ENCODE peak calls at places on chromosomes 6 and 20, in nine cellular contexts. J, U, N, S, B, W, C, F and H are unnamed samples.

GRCh38 chr6:159170999-159171712 is 2.0 kb downstream of the FNDC1 start:
- DNase-seq in N (no peak), B (no peak), J (no peak), C (no peak), W (no peak), U (no peak), S (no peak), F (no peak), H (no peak)

GRCh38 chr6:39289490-39289889 is 24.7 kb downstream of the KCNK17 start:
- DNase-seq in S (no peak), C (no peak), W (no peak), U (no peak), N (no peak), J (no peak), F (no peak), B (no peak), H (no peak)

GRCh38 chr6:136491251-136491650 is 59.0 kb downstream of the MAP7 start:
- DNase-seq in S (no peak), C (no peak), J (no peak), U (no peak), B (no peak), F (no peak), W (no peak), N (no peak), H (no peak)

GRCh38 chr20:9930142-9930541 is 91.3 kb upstream of the PAK5 start:
- DNase-seq in C (no peak), B (no peak), J (no peak), S (no peak), N (no peak), W (no peak), U (no peak), F (no peak), H (no peak)

GRCh38 chr6:126672654-126673053 is 332.7 kb downstream of the CENPW start:
- DNase-seq in B (no peak), S (no peak), C (no peak), U (no peak), N (no peak), F (no peak), W (no peak), J (no peak), H (no peak)

GRCh38 chr6:42367353-42368011 is 84.2 kb downstream of the TRERF1 start:
- DNase-seq in B (no peak), U (no peak), C (peak), F (no peak), N (no peak), W (no peak), J (no peak), S (no peak), H (no peak)

GRCh38 chr20:20373046-20373706 is 5.3 kb downstream of the INSM1 start:
- DNase-seq in F (no peak), S (no peak), J (no peak), U (no peak), C (no peak), B (no peak), N (no peak), W (no peak), H (no peak)

GRCh38 chr6:135902756-135903331 is 51.3 kb downstream of the PDE7B start:
- DNase-seq in F (no peak), N (no peak), J (no peak), B (no peak), C (no peak), W (no peak), U (no peak), S (no peak), H (no peak)

GRCh38 chr20:23156170-23156841 is 70.2 kb upstream of the CD93 start:
- DNase-seq in W (no peak), F (peak), U (peak), N (no peak), S (no peak), B (peak), C (peak), J (no peak), H (no peak)

GRCh38 chr6:168308390-168309144 is 11.0 kb downstream of the DACT2 start:
- DNase-seq in F (no peak), C (no peak), N (no peak), W (no peak), U (no peak), J (no peak), S (no peak), B (no peak), H (no peak)

GRCh38 chr20:5706797-5707196 is 43.4 kb upstream of the SHLD1 start:
- DNase-seq in W (no peak), U (no peak), N (no peak), J (no peak), C (no peak), F (no peak), S (no peak), B (no peak), H (no peak)

GRCh38 chr6:130965657-130966056 is 97.4 kb downstream of the EPB41L2 start:
- DNase-seq in U (no peak), C (no peak), B (no peak), S (no peak), F (no peak), W (no peak), J (no peak), N (no peak), H (no peak)

GRCh38 chr20:12575352-12576095 is 433.2 kb upstream of the SPTLC3 start:
- DNase-seq in J (no peak), C (no peak), N (peak), W (peak), U (peak), S (peak), F (no peak), B (no peak), H (no peak)

GRCh38 chr6:10659697-10660348 is 34.6 kb downstream of the C6orf52 start:
- DNase-seq in C (peak), U (no peak), J (peak), S (no peak), B (no peak), F (no peak), W (no peak), N (peak), H (no peak)

GRCh38 chr6:127550403-127550802 is 26.6 kb upstream of the C6orf58 start:
- DNase-seq in U (no peak), B (no peak), C (no peak), S (no peak), F (no peak), N (no peak), J (no peak), W (no peak), H (no peak)

GRCh38 chr20:35663813-35664543 is 722 bp downstream of the CPNE1 start:
- DNase-seq in W (peak), S (peak), C (peak), F (peak), J (peak), U (no peak), B (peak), N (peak), H (peak)

GRCh38 chr20:36085686-36086267 is 68.8 kb upstream of the EPB41L1 start:
- DNase-seq in J (no peak), W (no peak), F (peak), N (peak), C (no peak), B (no peak), S (no peak), U (no peak), H (no peak)

GRCh38 chr6:55668625-55669024 is 89.6 kb upstream of the HMGCLL1 start:
- DNase-seq in U (no peak), S (no peak), W (no peak), N (peak), J (peak), F (no peak), C (no peak), B (no peak), H (no peak)

GRCh38 chr20:38863024-38863851 is 57.7 kb downstream of the PPP1R16B start:
- DNase-seq in J (no peak), W (no peak), C (no peak), F (no peak), N (no peak), S (no peak), U (no peak), B (no peak), H (no peak)

GRCh38 chr6:105302617-105303128 is 100.2 kb downstream of the PREP start:
- DNase-seq in F (no peak), W (no peak), B (no peak), N (peak), S (no peak), U (no peak), C (no peak), J (peak), H (no peak)

GRCh38 chr20:36275011-36275410 is 31.1 kb upstream of the DLGAP4 start:
- DNase-seq in B (peak), C (no peak), S (no peak), W (no peak), N (no peak), U (no peak), F (no peak), J (no peak), H (no peak)

GRCh38 chr6:43806041-43806757 is 36.2 kb downstream of the VEGFA start:
- DNase-seq in J (no peak), F (no peak), W (no peak), U (no peak), C (no peak), B (no peak), N (peak), S (no peak), H (no peak)

GRCh38 chr6:133502451-133503259 is 261.5 kb downstream of the EYA4 start:
- DNase-seq in S (peak), W (no peak), F (no peak), N (peak), C (no peak), J (no peak), B (peak), U (no peak), H (no peak)

GRCh38 chr6:106112446-106112845 is 26.3 kb downstream of the PRDM1 start:
- DNase-seq in S (no peak), N (no peak), U (no peak), F (no peak), W (no peak), C (no peak), B (no peak), J (no peak), H (no peak)

GRCh38 chr6:31795616-31796298 is at the start of gene VARS1:
- DNase-seq in S (peak), U (no peak), C (peak), F (peak), N (peak), W (peak), J (peak), B (peak), H (peak)

GRCh38 chr6:22149081-22149480 is 147.8 kb downstream of the PRL start:
- DNase-seq in U (no peak), J (peak), F (no peak), S (no peak), N (no peak), B (no peak), C (no peak), W (no peak), H (peak)

GRCh38 chr20:57405236-57406016 is 14.2 kb downstream of the RBM38 start:
- DNase-seq in B (no peak), S (no peak), W (no peak), N (no peak), F (no peak), U (no peak), J (no peak), C (peak), H (no peak)

GRCh38 chr20:62159835-62160234 is 16.3 kb downstream of the SS18L1 start:
- DNase-seq in W (no peak), F (no peak), J (no peak), S (no peak), U (no peak), B (no peak), N (no peak), C (no peak), H (no peak)

GRCh38 chr20:36821964-36822437 is 48.4 kb upstream of the DSN1 start:
- DNase-seq in F (no peak), W (no peak), B (no peak), C (no peak), N (peak), U (no peak), S (no peak), J (peak), H (no peak)

GRCh38 chr20:62064788-62065668 is 653 bp downstream of the TAF4 start:
- DNase-seq in B (no peak), W (no peak), N (no peak), F (no peak), C (peak), U (no peak), J (no peak), S (peak), H (no peak)

GRCh38 chr6:144659735-144660246 is 374.7 kb downstream of the UTRN start:
- DNase-seq in B (no peak), C (no peak), N (no peak), U (no peak), W (no peak), S (no peak), J (no peak), F (no peak), H (no peak)

GRCh38 chr6:136180729-136181128 is 69.4 kb downstream of the MTFR2 start:
- DNase-seq in F (no peak), C (no peak), W (no peak), U (no peak), B (no peak), J (no peak), N (no peak), S (peak), H (no peak)

GRCh38 chr6:119587537-119587936 is 238.0 kb upstream of the MAN1A1 start:
- DNase-seq in W (no peak), F (no peak), J (peak), S (no peak), U (no peak), N (peak), B (no peak), C (no peak), H (no peak)

GRCh38 chr6:132830236-132830799 is 15.9 kb downstream of the RPS12 start:
- DNase-seq in B (no peak), W (no peak), F (no peak), J (peak), C (no peak), S (no peak), N (peak), U (no peak), H (no peak)

GRCh38 chr20:63957004-63957689 is 931 bp upstream of the UCKL1 start:
- DNase-seq in N (peak), U (no peak), J (peak), C (peak), W (peak), F (peak), B (peak), S (peak), H (no peak)

GRCh38 chr20:17902531-17903083 is 66.0 kb downstream of the SNX5 start:
- DNase-seq in J (no peak), S (no peak), C (no peak), F (no peak), B (no peak), W (no peak), N (no peak), U (no peak), H (no peak)

GRCh38 chr6:105786449-105786848 is 299.7 kb upstream of the PRDM1 start:
- DNase-seq in C (no peak), J (no peak), S (no peak), F (no peak), U (no peak), N (peak), B (no peak), W (no peak), H (no peak)

GRCh38 chr20:34525709-34526416 is 9.6 kb downstream of the DYNLRB1 start:
- DNase-seq in S (peak), B (peak), C (no peak), W (peak), F (peak), J (no peak), U (peak), N (peak), H (peak)

GRCh38 chr20:44001667-44002596 is 87.3 kb downstream of the TOX2 start:
- DNase-seq in J (no peak), C (no peak), B (no peak), U (peak), W (no peak), F (no peak), N (no peak), S (no peak), H (no peak)

DNA sequence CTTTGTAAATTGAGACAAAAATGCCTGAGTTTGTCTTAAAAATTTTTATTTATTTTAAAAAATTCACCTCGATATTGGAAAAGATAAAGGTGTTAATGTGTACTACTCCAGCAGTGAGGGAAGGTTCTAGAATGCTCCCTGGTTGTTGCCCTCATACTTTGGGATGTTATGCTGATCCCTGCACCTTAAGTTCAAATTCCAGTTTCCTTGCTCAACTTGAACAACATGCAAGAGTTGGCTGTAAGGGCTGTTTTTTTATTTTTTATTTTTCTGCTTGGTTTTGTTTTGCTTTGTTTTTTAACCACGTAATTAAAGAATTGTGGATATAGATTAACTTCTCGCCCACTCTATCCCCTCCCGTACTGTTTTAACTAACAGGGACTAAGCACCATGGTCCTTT is 158.7 kb upstream of the CITED2 start:
- DNase-seq in C (no peak), W (no peak), N (no peak), U (no peak), S (no peak), B (no peak), J (no peak), F (no peak), H (no peak)
- H3K4me3 ChIP-seq in C (no peak), W (no peak), N (no peak), U (no peak), S (no peak), B (no peak), J (no peak), F (no peak), H (no peak)

GRCh38 chr20:3156811-3157619 is 2.6 kb downstream of the FASTKD5 start:
- DNase-seq in U (no peak), N (no peak), C (no peak), J (no peak), B (no peak), F (no peak), W (no peak), S (no peak), H (peak)
- H3K27ac ChIP-seq in U (no peak), N (no peak), C (peak), J (no peak), B (no peak), F (no peak), W (no peak), S (no peak), H (peak)

DNA sequence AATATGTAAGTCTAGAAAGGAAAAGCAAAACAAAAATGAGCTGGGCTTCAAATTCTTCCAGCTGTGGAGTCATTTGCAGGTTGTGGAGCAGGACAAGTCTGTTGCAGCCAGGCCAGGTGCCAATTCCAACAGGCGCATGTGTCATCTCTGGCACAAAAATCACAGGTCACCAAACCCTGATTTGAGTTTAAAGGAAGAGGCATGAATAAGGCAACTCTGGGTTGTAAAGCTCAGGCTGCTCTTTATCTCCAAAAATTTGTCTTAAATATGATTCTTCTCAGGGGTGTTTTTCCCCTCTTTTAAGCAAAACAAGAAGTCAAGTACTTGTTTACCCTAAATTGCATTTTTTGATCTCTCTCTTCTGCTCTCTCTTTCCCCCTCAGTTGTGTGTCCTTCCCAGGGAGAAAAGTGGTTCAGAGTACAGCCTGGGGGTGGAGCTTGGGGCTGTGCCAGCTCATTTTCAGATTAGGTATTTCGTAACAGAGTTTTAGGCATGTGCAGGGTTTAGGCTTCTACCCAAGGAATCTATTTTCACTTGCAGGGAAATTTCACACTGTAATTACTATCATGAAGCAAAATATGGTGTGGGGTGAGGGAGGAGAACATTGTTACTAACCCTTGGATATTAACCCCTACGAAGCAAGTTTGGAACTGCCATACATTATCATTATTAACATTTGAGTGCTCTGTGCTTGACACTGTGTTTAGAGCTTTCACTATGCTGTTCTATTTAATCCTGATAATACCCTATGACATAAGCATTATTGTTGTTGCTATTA is 8.3 kb upstream of the NCOA3 start:
- DNase-seq in S (peak), F (peak), W (peak), J (no peak), B (peak), N (no peak), U (no peak), C (peak), H (peak)
- H3K4me3 ChIP-seq in S (peak), F (no peak), W (no peak), J (no peak), B (no peak), N (no peak), U (no peak), C (no peak), H (peak)

GRCh38 chr6:153852481-153852880 is 186.6 kb upstream of the OPRM1 start:
- DNase-seq in C (no peak), U (no peak), S (no peak), W (no peak), F (no peak), N (no peak), B (no peak), J (no peak), H (no peak)

GRCh38 chr6:153849072-153849759 is 189.8 kb upstream of the OPRM1 start:
- DNase-seq in U (no peak), B (no peak), S (no peak), W (no peak), C (no peak), N (peak), F (no peak), J (no peak), H (no peak)

GRCh38 chr6:153856929-153857376 is 182.1 kb upstream of the OPRM1 start:
- DNase-seq in C (peak), U (no peak), J (no peak), W (no peak), N (no peak), F (no peak), S (no peak), B (no peak), H (no peak)

GRCh38 chr6:153852034-153852433 is 187.0 kb upstream of the OPRM1 start:
- DNase-seq in J (no peak), U (no peak), F (no peak), B (no peak), C (no peak), W (no peak), S (no peak), N (no peak), H (no peak)
- H3K27ac ChIP-seq in J (no peak), U (no peak), F (no peak), B (no peak), C (no peak), W (no peak), S (no peak), N (no peak), H (no peak)